ENCODE peak calls at places on chromosomes 16 and 17, in seven cellular contexts. U is IMR-90, K is cardiac muscle cell, C is vagina, X is uterus, Z is tibial artery, O is neural progenitor cell. P is an unnamed sample.
A peak's percentile ranks its signal among the peaks of the same experiment; 100 is the strongest.

GRCh38 chr17:30095507-30096244 is 20.9 kb upstream of the NSRP1 start:
- DNase-seq in U (peak; percentile 82), K (peak; percentile 67), C (no peak), X (no peak), Z (no peak), O (peak; percentile 64), P (no peak)

GRCh38 chr16:4521971-4522623 is 16.5 kb downstream of the CDIP1 start:
- DNase-seq in U (no peak), K (no peak), C (no peak), X (no peak), Z (peak; percentile 74), O (peak; percentile 54), P (no peak)

GRCh38 chr16:55418586-55418985 is 60.4 kb upstream of the MMP2 start:
- DNase-seq in U (peak; percentile 10), K (peak; percentile 66), C (no peak), X (no peak), Z (no peak), O (peak; percentile 37), P (no peak)

GRCh38 chr17:73645050-73645871 is 1.0 kb upstream of the SDK2 start:
- DNase-seq in U (no peak), K (peak; percentile 92), C (no peak), X (no peak), Z (no peak), O (peak; percentile 94), P (no peak)

GRCh38 chr17:5000237-5000639 is 2.5 kb downstream of the KIF1C start:
- DNase-seq in U (no peak), K (peak; percentile 54), C (no peak), X (peak; percentile 81), Z (peak; percentile 94), O (no peak), P (peak; percentile 76)

GRCh38 chr16:15052747-15053476 is 3.0 kb downstream of the NTAN1 start:
- DNase-seq in U (no peak), K (no peak), C (no peak), X (no peak), Z (peak; percentile 31), O (no peak), P (no peak)

GRCh38 chr17:79749156-79749815 is 18.5 kb downstream of the ENPP7 start:
- DNase-seq in U (peak; percentile 73), K (no peak), C (no peak), X (no peak), Z (no peak), O (peak; percentile 38), P (no peak)

GRCh38 chr17:4476512-4477070 is 22.1 kb upstream of the SPNS2 start:
- DNase-seq in U (no peak), K (no peak), C (no peak), X (no peak), Z (no peak), O (peak; percentile 3), P (no peak)

GRCh38 chr17:30396129-30396528 is 17.4 kb downstream of the CPD start:
- DNase-seq in U (no peak), K (no peak), C (no peak), X (no peak), Z (no peak), O (no peak), P (no peak)

GRCh38 chr17:73194514-73195222 is 1.8 kb downstream of the COG1 start:
- DNase-seq in U (peak; percentile 90), K (no peak), C (no peak), X (no peak), Z (peak; percentile 53), O (no peak), P (no peak)

DNA sequence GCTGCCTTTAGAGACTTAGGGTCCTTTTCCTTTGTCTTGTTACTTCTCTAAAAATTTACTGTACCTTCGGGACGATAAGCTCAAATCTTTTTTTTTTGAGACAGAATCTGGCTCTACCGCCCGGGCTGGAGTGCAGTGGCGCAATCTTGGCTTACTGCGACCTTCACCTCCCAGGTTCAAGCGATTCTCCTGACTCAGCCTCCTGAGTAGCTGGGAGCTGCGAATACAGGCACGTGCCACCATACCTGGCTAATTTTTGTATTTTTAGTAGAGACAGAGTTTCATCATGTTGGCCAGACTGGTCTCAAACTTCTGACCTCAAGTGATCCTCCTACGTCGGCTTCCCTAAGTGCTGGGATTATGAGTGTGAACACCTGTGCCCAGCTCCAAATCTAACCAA is 7.4 kb downstream of the RAD51C start:
- DNase-seq in U (no peak), K (no peak), C (no peak), X (no peak), Z (no peak), O (no peak), P (no peak)
- H3K36me3 ChIP-seq in U (peaks cover 3% of the 10 kb centered on the region), K (no peaks in the 10 kb centered on the region), C (peaks cover 17% of the 10 kb centered on the region), X (no peaks in the 10 kb centered on the region), Z (peaks cover 77% of the 10 kb centered on the region), O (no peaks in the 10 kb centered on the region), P (no peaks in the 10 kb centered on the region)

DNA sequence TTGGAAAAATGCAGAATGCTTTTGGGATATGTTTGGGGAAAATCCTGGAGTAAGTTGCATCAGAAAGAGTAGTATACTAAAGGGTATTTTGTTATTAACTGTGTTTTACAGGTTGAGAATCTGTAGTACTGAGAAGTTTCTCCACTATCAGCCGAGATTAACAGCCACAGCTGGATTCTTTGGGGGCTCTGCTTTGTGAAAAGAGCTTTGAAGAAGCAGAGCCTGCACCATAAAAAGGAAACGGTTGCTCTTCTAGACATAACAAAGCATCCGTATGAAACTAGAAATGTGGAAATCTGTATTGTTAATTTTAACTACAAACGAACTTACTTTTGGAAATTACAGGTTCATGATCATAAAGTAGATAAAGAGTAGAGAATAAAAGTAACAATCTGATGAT is 5.3 kb downstream of the NLK start:
- DNase-seq in U (no peak), K (no peak), C (no peak), X (no peak), Z (no peak), O (peak; percentile 56), P (no peak)
- H3K27ac ChIP-seq in U (no peak overlapping the region), K (peak overlapping the region; percentile 10), C (no peak overlapping the region), X (no peak overlapping the region), Z (no peak overlapping the region), O (peak overlapping the region; percentile 57), P (no peak overlapping the region)

DNA sequence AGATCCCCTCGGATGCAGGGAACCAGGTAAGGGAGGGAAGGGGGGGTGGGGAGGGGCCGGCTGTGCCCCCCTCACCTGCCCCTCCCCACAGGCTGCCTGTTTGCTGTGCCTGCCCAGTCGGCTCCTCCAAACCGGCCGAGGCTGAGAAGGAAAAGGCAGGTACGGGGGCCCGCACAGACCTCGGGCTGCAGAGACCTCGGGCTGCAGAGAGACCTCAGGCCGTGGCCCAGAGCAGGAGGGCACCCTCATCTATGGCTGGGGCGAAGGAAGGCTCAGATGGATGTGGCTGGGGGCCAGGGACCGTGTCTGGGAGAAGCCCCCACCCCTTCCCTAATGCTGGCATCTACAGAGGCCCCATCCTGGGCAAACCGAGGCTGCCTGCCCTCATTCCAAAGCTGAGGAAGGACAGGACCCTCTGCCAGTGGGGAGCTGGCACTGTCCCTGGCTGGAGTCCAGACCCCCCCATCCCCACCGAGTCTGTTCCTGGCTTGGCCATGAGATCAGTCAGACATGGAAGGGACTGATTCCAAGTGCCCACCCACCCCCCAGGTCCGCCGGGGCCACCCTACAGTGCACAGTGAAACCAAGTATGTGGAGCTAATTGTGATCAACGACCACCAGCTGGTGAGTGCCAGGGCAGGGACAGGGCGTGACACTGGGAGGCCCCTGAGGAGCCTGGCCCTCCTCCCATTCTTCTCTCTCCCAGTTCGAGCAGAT is 13.7 kb downstream of the ADAM11 start:
- DNase-seq in U (no peak), K (no peak), C (no peak), X (no peak), Z (no peak), O (no peak), P (peak; percentile 30)
- H3K4me1 ChIP-seq in U (no peaks in the 10 kb centered on the region), K (peaks cover 17% of the 10 kb centered on the region), C (peaks cover 13% of the 10 kb centered on the region), X (no peaks in the 10 kb centered on the region), Z (peaks cover 19% of the 10 kb centered on the region), O (peaks cover 6% of the 10 kb centered on the region), P (no peaks in the 10 kb centered on the region)

GRCh38 chr16:27337024-27337423 is 23.2 kb downstream of the IL4R start:
- DNase-seq in U (no peak), K (no peak), C (no peak), X (no peak), Z (no peak), O (no peak), P (no peak)

GRCh38 chr16:27341549-27341948 is 27.8 kb downstream of the IL4R start:
- DNase-seq in U (no peak), K (no peak), C (no peak), X (no peak), Z (no peak), O (no peak), P (no peak)

GRCh38 chr16:27341971-27342370 is 28.2 kb downstream of the IL4R start:
- DNase-seq in U (no peak), K (no peak), C (no peak), X (no peak), Z (no peak), O (no peak), P (no peak)

GRCh38 chr16:27340654-27341053 is 26.9 kb downstream of the IL4R start:
- DNase-seq in U (no peak), K (no peak), C (no peak), X (no peak), Z (no peak), O (no peak), P (no peak)

GRCh38 chr16:27339180-27339579 is 25.4 kb downstream of the IL4R start:
- DNase-seq in U (no peak), K (no peak), C (no peak), X (no peak), Z (no peak), O (no peak), P (no peak)
- H3K36me3 ChIP-seq in U (peaks cover 67% of the 10 kb centered on the region), K (peaks cover 8% of the 10 kb centered on the region), C (peaks cover 71% of the 10 kb centered on the region), X (no peaks in the 10 kb centered on the region), Z (peaks cover 85% of the 10 kb centered on the region), O (no peaks in the 10 kb centered on the region), P (no peaks in the 10 kb centered on the region)

GRCh38 chr16:5903153-5903552 is 805.6 kb upstream of the EEF2KMT start:
- DNase-seq in U (no peak), K (no peak), C (no peak), X (no peak), Z (no peak), O (no peak), P (no peak)

GRCh38 chr16:5906351-5906750 is 808.8 kb upstream of the EEF2KMT start:
- DNase-seq in U (no peak), K (no peak), C (no peak), X (no peak), Z (no peak), O (no peak), P (no peak)

GRCh38 chr16:5905935-5906334 is 808.3 kb upstream of the EEF2KMT start:
- DNase-seq in U (no peak), K (no peak), C (no peak), X (no peak), Z (no peak), O (no peak), P (no peak)

GRCh38 chr16:5907544-5907943 is 809.9 kb upstream of the EEF2KMT start:
- DNase-seq in U (no peak), K (no peak), C (no peak), X (no peak), Z (no peak), O (no peak), P (no peak)

DNA sequence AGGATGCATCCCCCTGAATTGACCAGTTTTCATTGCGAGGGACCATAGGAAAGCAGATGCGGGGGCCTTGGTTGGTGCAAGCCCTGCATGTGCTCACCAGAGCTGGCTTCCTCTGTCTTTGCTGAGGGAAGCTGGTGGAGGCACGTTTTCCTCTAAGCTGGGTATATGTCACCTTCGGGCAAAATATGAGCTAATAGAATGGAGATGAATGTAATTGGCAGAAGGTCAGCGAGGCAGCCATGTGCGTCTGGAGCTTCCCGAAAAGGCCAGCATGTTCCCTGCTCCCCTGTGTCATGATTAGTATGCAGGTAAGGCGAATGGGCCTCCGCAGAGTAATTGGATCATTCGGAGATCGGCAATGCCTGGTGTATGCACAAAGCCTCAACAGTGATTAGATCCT is 806.2 kb upstream of the EEF2KMT start:
- DNase-seq in U (no peak), K (no peak), C (no peak), X (no peak), Z (no peak), O (no peak), P (no peak)
- H3K27ac ChIP-seq in U (no peak overlapping the region), K (no peak overlapping the region), C (no peak overlapping the region), X (no peak overlapping the region), Z (no peak overlapping the region), O (no peak overlapping the region), P (no peak overlapping the region)

GRCh38 chr17:45228985-45229517 is 7.4 kb downstream of the FMNL1 start:
- DNase-seq in U (peak; percentile 96), K (no peak), C (peak; percentile 97), X (peak; percentile 87), Z (peak; percentile 87), O (peak; percentile 50), P (peak; percentile 61)
- H3K4me1 ChIP-seq in U (peaks cover 37% of the 10 kb centered on the region), K (peaks cover 8% of the 10 kb centered on the region), C (peaks cover 63% of the 10 kb centered on the region), X (no peaks in the 10 kb centered on the region), Z (no peaks in the 10 kb centered on the region), O (peaks cover 16% of the 10 kb centered on the region), P (no peaks in the 10 kb centered on the region)

P was measured in ovary.